ENCODE peak calls at places on chromosome 18, in four cellular contexts. One of them, this sample, is unnamed.

GRCh38 chr18:49446481-49446880 is 14.0 kb downstream of the DYM start:
- DNase-seq in GM12878: no peak
- DNase-seq in HepG2: no peak
- DNase-seq in K562: no peak
- DNase-seq in this sample: no peak

GRCh38 chr18:46660955-46661749 is 4.1 kb upstream of the LOXHD1 start:
- DNase-seq in GM12878: no peak
- DNase-seq in HepG2: peak
- DNase-seq in K562: no peak
- DNase-seq in this sample: peak

GRCh38 chr18:79606621-79607331 is 72.8 kb upstream of the CTDP1 start:
- DNase-seq in GM12878: no peak
- DNase-seq in HepG2: no peak
- DNase-seq in K562: no peak
- DNase-seq in this sample: no peak

GRCh38 chr18:75269696-75270095 is 59.1 kb downstream of the TSHZ1 start:
- DNase-seq in GM12878: no peak
- DNase-seq in HepG2: no peak
- DNase-seq in K562: no peak
- DNase-seq in this sample: no peak

GRCh38 chr18:72206814-72207213 is 337.3 kb downstream of the CBLN2 start:
- DNase-seq in GM12878: no peak
- DNase-seq in HepG2: no peak
- DNase-seq in K562: no peak
- DNase-seq in this sample: no peak

GRCh38 chr18:68472701-68473295 is 242.1 kb downstream of the TMX3 start:
- DNase-seq in GM12878: no peak
- DNase-seq in HepG2: no peak
- DNase-seq in K562: no peak
- DNase-seq in this sample: no peak

GRCh38 chr18:78926243-78926615 is 53.4 kb upstream of the SALL3 start:
- DNase-seq in GM12878: no peak
- DNase-seq in HepG2: no peak
- DNase-seq in K562: no peak
- DNase-seq in this sample: no peak

GRCh38 chr18:7512326-7512725 is 54.8 kb upstream of the PTPRM start:
- DNase-seq in GM12878: no peak
- DNase-seq in HepG2: no peak
- DNase-seq in K562: no peak
- DNase-seq in this sample: no peak

GRCh38 chr18:63152096-63152495 is 167.5 kb downstream of the BCL2 start:
- DNase-seq in GM12878: no peak
- DNase-seq in HepG2: no peak
- DNase-seq in K562: no peak
- DNase-seq in this sample: no peak

GRCh38 chr18:24915547-24915946 is 436.4 kb downstream of the ZNF521 start:
- DNase-seq in GM12878: no peak
- DNase-seq in HepG2: no peak
- DNase-seq in K562: no peak
- DNase-seq in this sample: no peak

DNA sequence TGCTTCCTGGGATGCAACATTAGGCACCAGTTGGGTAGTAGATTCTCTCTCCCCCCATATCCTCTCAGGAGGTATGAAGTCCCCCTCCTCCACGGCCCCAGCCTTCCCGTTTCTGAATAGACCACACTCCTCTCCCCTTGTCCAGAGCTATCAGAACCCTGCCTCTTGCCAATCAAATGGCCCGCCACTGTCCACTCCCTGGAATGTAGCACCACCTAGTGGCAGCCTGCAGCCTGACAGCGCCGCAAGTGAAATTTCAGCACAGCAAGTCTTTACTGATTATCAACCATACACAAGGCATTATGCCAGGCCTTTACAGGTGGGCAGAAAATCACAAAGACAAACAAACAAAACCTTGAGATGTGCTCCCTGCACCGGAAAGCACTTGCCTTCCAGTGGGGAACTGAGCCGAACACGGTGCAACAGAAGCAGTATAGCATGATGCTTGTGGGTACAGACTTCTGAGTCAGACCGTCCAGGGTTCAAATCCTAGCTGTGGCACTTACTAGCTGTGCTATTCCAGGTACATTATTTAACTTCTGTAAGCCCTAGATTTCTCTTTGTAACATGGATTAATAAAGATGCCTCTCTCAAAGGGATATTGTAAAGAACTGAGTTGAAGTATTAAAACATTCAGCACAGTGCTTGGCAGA is 174.0 kb downstream of the SMAD2 start:
- DNase-seq in GM12878: no peak
- DNase-seq in HepG2: peak
- DNase-seq in K562: peak
- DNase-seq in this sample: peak
- TF ChIP-seq CREB1 in GM12878: no peak
- TF ChIP-seq CREB1 in HepG2: no peak
- TF ChIP-seq CREB1 in K562: no peak
- TF ChIP-seq CREB1 in this sample: no peak

GRCh38 chr18:37316468-37316867 is 249.1 kb downstream of the CELF4 start:
- DNase-seq in GM12878: no peak
- DNase-seq in HepG2: no peak
- DNase-seq in K562: no peak
- DNase-seq in this sample: no peak
- TF ChIP-seq HDAC2 in GM12878: no peak
- TF ChIP-seq HDAC2 in HepG2: no peak
- TF ChIP-seq HDAC2 in K562: no peak
- TF ChIP-seq HDAC2 in this sample: no peak

GRCh38 chr18:23528580-23529472 is 25.5 kb downstream of the RMC1 start:
- DNase-seq in GM12878: no peak
- DNase-seq in HepG2: no peak
- DNase-seq in K562: peak
- DNase-seq in this sample: no peak
- TF ChIP-seq SIN3A in GM12878: no peak
- TF ChIP-seq SIN3A in HepG2: no peak
- TF ChIP-seq SIN3A in K562: no peak
- TF ChIP-seq SIN3A in this sample: no peak

DNA sequence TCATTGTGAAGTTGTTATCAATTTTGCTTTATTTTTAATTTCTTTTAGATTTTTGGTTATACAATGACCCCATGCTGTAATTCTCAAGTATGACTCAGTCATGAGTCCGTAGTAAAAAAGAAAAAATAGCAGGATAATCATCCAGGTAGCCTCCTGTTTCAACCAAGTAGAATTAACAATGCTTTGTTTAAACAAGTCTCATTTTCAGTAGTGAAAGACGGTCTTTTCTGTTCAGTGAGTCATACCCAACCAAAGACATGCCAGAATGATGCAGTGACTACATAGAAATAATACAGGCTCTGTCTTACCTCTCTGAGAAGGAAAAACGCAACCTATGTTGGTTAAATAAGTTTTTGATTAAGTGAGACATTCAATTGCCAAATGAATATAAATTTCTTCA is 67.8 kb upstream of the DSC1 start:
- DNase-seq in GM12878: peak
- DNase-seq in HepG2: peak
- DNase-seq in K562: no peak
- DNase-seq in this sample: no peak
- TF ChIP-seq CREB1 in GM12878: peak
- TF ChIP-seq CREB1 in HepG2: no peak
- TF ChIP-seq CREB1 in K562: no peak
- TF ChIP-seq CREB1 in this sample: no peak

DNA sequence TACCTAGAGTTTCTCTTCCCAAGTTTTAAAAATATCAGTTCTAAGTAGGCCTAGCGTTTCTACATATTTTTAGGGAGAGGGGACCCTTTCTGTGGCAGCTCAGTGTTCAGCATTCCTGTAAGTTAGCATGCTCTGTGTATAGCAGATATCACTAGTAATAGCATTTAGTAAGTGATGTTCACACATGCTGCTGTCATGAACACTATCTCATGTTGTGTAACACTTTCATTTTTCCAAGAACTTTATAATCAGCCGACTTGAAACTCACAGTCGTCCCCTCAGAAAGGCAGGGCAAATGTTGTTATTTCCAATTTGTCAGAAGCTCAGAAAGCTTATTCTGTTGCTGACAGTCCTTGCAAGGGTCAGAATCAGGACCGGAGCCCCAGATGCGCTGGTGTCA is 267.7 kb downstream of the ALPK2 start:
- DNase-seq in GM12878: no peak
- DNase-seq in HepG2: no peak
- DNase-seq in K562: no peak
- DNase-seq in this sample: no peak
- TF ChIP-seq HDAC2 in GM12878: no peak
- TF ChIP-seq HDAC2 in HepG2: no peak
- TF ChIP-seq HDAC2 in K562: no peak
- TF ChIP-seq HDAC2 in this sample: no peak

DNA sequence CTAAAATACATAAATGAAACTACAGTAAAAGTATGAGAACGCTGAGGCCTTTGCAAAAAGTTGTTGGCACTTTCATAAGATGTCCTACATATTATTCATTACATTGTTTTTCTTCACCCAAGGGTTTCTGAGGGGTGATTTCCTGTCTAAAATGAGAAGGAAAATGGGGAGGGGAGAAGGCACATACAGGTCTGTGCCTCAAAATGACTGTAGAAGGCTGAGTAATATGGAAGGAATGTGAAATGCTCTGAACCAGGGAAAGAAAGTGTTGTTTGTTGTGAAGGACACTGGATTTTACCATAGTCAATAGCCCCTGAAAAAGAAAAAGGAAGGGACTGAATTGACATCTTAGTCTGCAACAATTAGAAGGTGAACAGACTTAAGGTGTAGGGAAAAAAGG is 99.5 kb upstream of the RNF152 start:
- DNase-seq in GM12878: no peak
- DNase-seq in HepG2: peak
- DNase-seq in K562: no peak
- DNase-seq in this sample: no peak
- TF ChIP-seq SIN3A in GM12878: no peak
- TF ChIP-seq SIN3A in HepG2: no peak
- TF ChIP-seq SIN3A in K562: no peak
- TF ChIP-seq SIN3A in this sample: no peak

GRCh38 chr18:69580107-69580506 is 179.4 kb downstream of the DOK6 start:
- DNase-seq in GM12878: peak
- DNase-seq in HepG2: peak
- DNase-seq in K562: no peak
- DNase-seq in this sample: no peak

GRCh38 chr18:69569133-69569532 is 168.4 kb downstream of the DOK6 start:
- DNase-seq in GM12878: no peak
- DNase-seq in HepG2: no peak
- DNase-seq in K562: no peak
- DNase-seq in this sample: no peak

GRCh38 chr18:69574401-69574800 is 173.7 kb downstream of the DOK6 start:
- DNase-seq in GM12878: no peak
- DNase-seq in HepG2: no peak
- DNase-seq in K562: no peak
- DNase-seq in this sample: no peak
- TF ChIP-seq CREB1 in GM12878: no peak
- TF ChIP-seq CREB1 in HepG2: no peak
- TF ChIP-seq CREB1 in K562: no peak
- TF ChIP-seq CREB1 in this sample: no peak

DNA sequence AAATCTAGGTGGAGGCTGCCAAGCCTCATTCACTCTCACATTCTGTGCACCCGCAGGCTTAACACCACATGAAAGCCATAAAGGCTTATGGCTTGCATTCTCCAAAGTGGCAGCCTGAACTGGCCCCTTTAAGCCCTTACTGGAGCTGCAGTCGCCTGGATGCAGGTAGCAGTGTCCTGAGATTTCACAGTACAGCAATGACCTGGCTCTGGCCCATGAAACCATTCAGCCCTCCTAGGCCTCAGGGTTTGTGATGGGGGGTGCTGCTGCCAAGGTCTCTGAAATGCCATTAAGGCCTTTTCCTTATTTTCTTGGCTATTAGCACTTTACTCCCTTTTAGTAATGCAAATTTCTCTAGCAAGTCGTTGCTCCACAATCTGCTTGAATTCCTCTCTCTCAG is 48.6 kb downstream of the RNMT start:
- DNase-seq in GM12878: no peak
- DNase-seq in HepG2: no peak
- DNase-seq in K562: no peak
- DNase-seq in this sample: no peak
- TF ChIP-seq HDAC2 in GM12878: no peak
- TF ChIP-seq HDAC2 in HepG2: no peak
- TF ChIP-seq HDAC2 in K562: no peak
- TF ChIP-seq HDAC2 in this sample: no peak

DNA sequence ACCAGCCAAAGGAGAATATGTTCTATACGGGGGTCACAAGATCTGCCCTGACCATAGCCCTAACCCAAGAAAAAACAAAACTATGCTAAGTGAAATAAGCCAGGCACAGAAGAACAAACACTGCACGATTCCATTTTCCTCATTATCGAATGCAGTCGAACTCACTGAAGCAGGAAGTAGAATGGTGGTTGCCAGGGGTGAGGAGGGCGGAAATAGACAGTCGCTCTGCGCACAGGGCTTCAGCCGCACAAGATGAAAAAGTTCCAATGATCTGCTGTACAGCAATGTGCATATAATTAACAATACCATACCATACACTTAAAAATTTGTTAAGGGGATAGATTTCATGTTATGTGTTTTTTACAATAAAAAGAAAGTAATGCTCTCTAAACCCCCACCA is 257.7 kb downstream of the TXNL1 start:
- DNase-seq in GM12878: no peak
- DNase-seq in HepG2: no peak
- DNase-seq in K562: no peak
- DNase-seq in this sample: no peak
- TF ChIP-seq SIN3A in GM12878: no peak
- TF ChIP-seq SIN3A in HepG2: no peak
- TF ChIP-seq SIN3A in K562: no peak
- TF ChIP-seq SIN3A in this sample: no peak